ENCODE peak calls at places on chromosomes 7 and 10, in seven cellular contexts. U is stimulated activated CD4-positive, alpha-beta T cell treated with anti-CD3 and anti-CD28 coated beads, Interleukin-4, amount 100 ng/mL, for 24 hours; K is CD8-positive, alpha-beta T cell; I is dorsolateral prefrontal cortex; O is testis; C is GDM1; G is WERI-Rb-1. H is an unnamed sample.

GRCh38 chr7:157224627-157225026 is 85.9 kb downstream of the UBE3C start:
- DNase-seq in G (no peak), C (peak), U (no peak), O (no peak), I (no peak), K (no peak), H (no peak)

GRCh38 chr10:77601488-77601887 is 36.1 kb downstream of the KCNMA1 start:
- DNase-seq in U (no peak), K (no peak), I (no peak), C (no peak), G (no peak), O (no peak), H (no peak)

GRCh38 chr7:28065721-28066285 is 114.8 kb downstream of the JAZF1 start:
- DNase-seq in G (no peak), C (no peak), K (no peak), O (no peak), I (no peak), U (no peak), H (no peak)

GRCh38 chr7:19066109-19066508 is 51.3 kb downstream of the TWIST1 start:
- DNase-seq in K (no peak), I (no peak), U (no peak), O (no peak), C (no peak), G (no peak), H (no peak)

GRCh38 chr7:2978403-2978802 is 65.3 kb downstream of the CARD11 start:
- DNase-seq in G (no peak), O (peak), U (peak), K (peak), I (no peak), C (no peak), H (no peak)

GRCh38 chr7:28939367-28939766 is 18.8 kb downstream of the TRIL start:
- DNase-seq in C (no peak), O (no peak), U (no peak), G (peak), I (no peak), K (no peak), H (no peak)

GRCh38 chr7:125119559-125120115 is 190.0 kb upstream of the POT1 start:
- DNase-seq in C (no peak), I (no peak), O (no peak), U (no peak), K (no peak), G (no peak), H (no peak)

GRCh38 chr10:100562806-100563293 is 27.1 kb downstream of the HIF1AN start:
- DNase-seq in G (peak), U (no peak), C (no peak), K (no peak), O (peak), I (peak), H (no peak)

GRCh38 chr7:148962823-148963582 is 65.3 kb downstream of the PDIA4 start:
- DNase-seq in I (peak), O (peak), U (peak), K (peak), C (peak), G (peak), H (no peak)

GRCh38 chr10:69372126-69372980 is 44.4 kb downstream of the TACR2 start:
- DNase-seq in G (no peak), K (no peak), C (no peak), I (no peak), U (no peak), O (no peak), H (no peak)

GRCh38 chr10:10797467-10797866 is 220.2 kb upstream of the CELF2 start:
- DNase-seq in K (no peak), O (peak), I (no peak), G (no peak), C (no peak), U (no peak), H (no peak)

GRCh38 chr7:87456247-87456646 is 19.2 kb downstream of the ABCB4 start:
- DNase-seq in G (no peak), U (no peak), I (no peak), C (no peak), O (no peak), K (no peak), H (no peak)

GRCh38 chr10:33260403-33261239 is 73.8 kb downstream of the NRP1 start:
- DNase-seq in I (no peak), G (no peak), O (no peak), K (no peak), U (no peak), C (no peak), H (no peak)

GRCh38 chr7:12686234-12686893 is 1.1 kb upstream of the ARL4A start:
- DNase-seq in G (peak), O (peak), I (peak), U (peak), C (peak), K (peak), H (peak)

GRCh38 chr10:127976286-127976685 is 69.4 kb downstream of the PTPRE start:
- DNase-seq in I (no peak), G (peak), K (no peak), U (no peak), O (peak), C (no peak), H (no peak)

GRCh38 chr7:11592699-11593098 is 239.3 kb downstream of the THSD7A start:
- DNase-seq in G (no peak), I (no peak), U (no peak), O (no peak), K (no peak), C (no peak), H (no peak)

GRCh38 chr7:57529931-57530330 is 80.0 kb downstream of the ZNF716 start:
- DNase-seq in G (no peak), C (no peak), I (no peak), K (no peak), O (no peak), U (no peak), H (no peak)

GRCh38 chr10:101217450-101218281 is 11.6 kb downstream of the LBX1 start:
- DNase-seq in U (no peak), C (no peak), I (no peak), K (no peak), G (no peak), O (peak), H (peak)

GRCh38 chr10:112754001-112754411 is 196.0 kb upstream of the TCF7L2 start:
- DNase-seq in U (no peak), C (no peak), I (no peak), K (no peak), O (no peak), G (no peak), H (no peak)

GRCh38 chr10:93707623-93708022 is 5.2 kb upstream of the FRA10AC1 start:
- DNase-seq in O (no peak), G (no peak), C (no peak), U (no peak), I (no peak), K (no peak), H (no peak)

GRCh38 chr10:21675157-21675796 is 141.2 kb downstream of the MLLT10 start:
- DNase-seq in G (peak), I (no peak), O (no peak), K (no peak), U (peak), C (peak), H (no peak)

GRCh38 chr10:10777723-10778122 is 239.9 kb upstream of the CELF2 start:
- DNase-seq in G (no peak), U (no peak), K (no peak), C (no peak), I (no peak), O (no peak), H (no peak)

GRCh38 chr10:98474628-98475027 is 27.9 kb upstream of the HPS1 start:
- DNase-seq in C (no peak), U (no peak), K (no peak), I (no peak), O (no peak), G (no peak), H (no peak)

GRCh38 chr10:86509145-86509544 is 12.4 kb downstream of the WAPL start:
- DNase-seq in K (no peak), G (no peak), C (no peak), O (no peak), U (no peak), I (no peak), H (no peak)

GRCh38 chr7:20385121-20385520 is 54.4 kb downstream of the ITGB8 start:
- DNase-seq in K (no peak), O (no peak), I (no peak), C (no peak), G (no peak), U (no peak), H (no peak)

GRCh38 chr7:142871260-142872105 is 14.1 kb downstream of the TRPV6 start:
- DNase-seq in I (no peak), G (no peak), C (no peak), U (no peak), K (no peak), O (peak), H (no peak)

GRCh38 chr7:8822595-8822994 is 389.2 kb downstream of the NXPH1 start:
- DNase-seq in O (no peak), G (no peak), C (no peak), U (no peak), K (no peak), I (no peak), H (no peak)

GRCh38 chr7:98049034-98049433 is 57.6 kb upstream of the LMTK2 start:
- DNase-seq in G (no peak), O (no peak), C (no peak), U (no peak), K (no peak), I (no peak), H (no peak)

GRCh38 chr10:133390597-133391248 is 3.2 kb upstream of the MTG1 start:
- DNase-seq in C (no peak), I (no peak), G (no peak), U (no peak), O (no peak), K (no peak), H (no peak)

GRCh38 chr10:44380829-44381600 is 3.9 kb downstream of the CXCL12 start:
- DNase-seq in I (no peak), O (no peak), C (no peak), U (no peak), G (no peak), K (no peak), H (no peak)

GRCh38 chr10:110840225-110840922 is 31.4 kb upstream of the PDCD4 start:
- DNase-seq in K (no peak), O (peak), U (no peak), C (no peak), G (no peak), I (no peak), H (no peak)